ENCODE peak calls at places on chromosomes 5 and 9, in seven cellular contexts. L is H1, J is K562, K is SK-N-SH, I is HCT116, Z is HepG2, F is GM12878. U is an unnamed sample.

GRCh38 chr5:69492391-69493234 is at the start of gene OCLN:
- DNase-seq in L (peak; percentile 92), Z (peak; percentile 78), F (no peak), K (peak; percentile 85), J (no peak), I (peak; percentile 81), U (peak; percentile 95)

GRCh38 chr5:153748823-153749222 is 258.4 kb downstream of the GRIA1 start:
- DNase-seq in K (no peak), J (peak; percentile 32), I (no peak), Z (no peak), F (no peak), L (no peak), U (no peak)

GRCh38 chr5:177402271-177403043 is 2.0 kb upstream of the PFN3 start:
- DNase-seq in J (no peak), Z (no peak), F (no peak), L (peak; percentile 92), I (peak; percentile 82), K (peak; percentile 81), U (peak; percentile 93)

GRCh38 chr5:10454591-10455272 is 13.1 kb downstream of the ROPN1L start:
- DNase-seq in J (no peak), I (no peak), K (no peak), L (no peak), Z (no peak), F (no peak), U (no peak)

GRCh38 chr5:9464478-9464877 is 81.4 kb downstream of the SEMA5A start:
- DNase-seq in J (no peak), L (no peak), Z (no peak), I (no peak), F (no peak), K (no peak), U (no peak)

GRCh38 chr5:40572359-40572758 is 107.4 kb upstream of the PTGER4 start:
- DNase-seq in Z (no peak), F (no peak), K (no peak), J (no peak), I (no peak), L (no peak), U (no peak)

GRCh38 chr9:22129134-22129533 is 120.0 kb upstream of the CDKN2B start:
- DNase-seq in I (no peak), J (no peak), K (no peak), L (no peak), Z (no peak), F (no peak), U (no peak)

GRCh38 chr5:146340260-146341081 is 1.8 kb downstream of the POU4F3 start:
- DNase-seq in F (no peak), Z (peak; percentile 36), J (peak; percentile 74), K (no peak), I (no peak), L (peak; percentile 86), U (peak; percentile 80)

GRCh38 chr9:25975667-25976066 is 297.4 kb upstream of the TUSC1 start:
- DNase-seq in I (no peak), F (no peak), K (no peak), L (no peak), J (no peak), Z (no peak), U (no peak)

GRCh38 chr5:68187268-68188055 is 28.1 kb upstream of the PIK3R1 start:
- DNase-seq in Z (no peak), F (no peak), L (peak; percentile 81), K (peak; percentile 25), I (no peak), J (no peak), U (no peak)

GRCh38 chr9:129568560-129569505 is 52.1 kb downstream of the C9orf50 start:
- DNase-seq in L (peak; percentile 72), Z (peak; percentile 73), F (no peak), K (peak; percentile 90), I (no peak), J (peak; percentile 49), U (no peak)
- TF ChIP-seq JUND in L (no peak), Z (no peak), F (no peak), K (no peak), I (no peak), J (no peak), U (no peak)

GRCh38 chr5:29252390-29252789 is 1941.1 kb upstream of the CDH6 start:
- DNase-seq in Z (peak; percentile 1), K (no peak), I (no peak), L (no peak), F (no peak), J (no peak), U (no peak)
- TF ChIP-seq JUND in Z (no peak), K (no peak), I (no peak), L (no peak), F (no peak), J (no peak), U (no peak)

GRCh38 chr9:137319434-137319975 is 17.4 kb upstream of the NRARP start:
- DNase-seq in I (no peak), J (no peak), F (no peak), L (peak; percentile 46), Z (no peak), K (peak; percentile 23), U (no peak)

GRCh38 chr9:137318565-137318964 is 16.5 kb upstream of the NRARP start:
- DNase-seq in I (no peak), J (no peak), K (peak; percentile 29), L (no peak), Z (no peak), F (no peak), U (no peak)

GRCh38 chr9:137317979-137318511 is 16.0 kb upstream of the NRARP start:
- DNase-seq in I (no peak), F (no peak), L (no peak), J (no peak), K (peak; percentile 36), Z (no peak), U (no peak)

GRCh38 chr9:137319976-137320551 is 18.0 kb upstream of the NRARP start:
- DNase-seq in J (no peak), I (no peak), F (no peak), K (peak; percentile 40), L (peak; percentile 44), Z (no peak), U (no peak)

DNA sequence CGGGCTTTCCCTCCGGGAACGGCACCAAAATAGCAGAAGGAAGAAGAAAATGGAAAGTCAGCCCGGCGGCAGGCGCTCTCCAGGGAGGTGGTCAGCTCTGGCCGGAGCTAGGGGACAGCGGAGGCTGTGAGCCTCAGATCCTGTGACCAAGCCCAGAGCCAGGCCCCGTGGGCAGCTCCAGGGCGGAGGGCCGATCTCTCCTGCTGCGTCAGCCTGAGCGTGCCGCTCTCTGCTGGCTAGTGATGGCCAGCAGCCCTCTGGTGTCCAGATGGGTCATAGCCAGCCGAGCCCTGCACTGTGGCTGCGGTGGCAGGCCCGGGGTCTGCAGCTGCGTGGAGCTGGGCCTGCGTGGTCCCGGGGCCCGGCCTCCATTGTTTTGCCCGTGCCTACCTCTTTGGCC is 16.9 kb upstream of the NRARP start:
- DNase-seq in F (no peak), L (peak; percentile 67), J (peak; percentile 59), K (peak; percentile 62), I (no peak), Z (no peak), U (peak; percentile 31)
- TF ChIP-seq JUND in F (no peak), L (no peak), J (no peak), K (no peak), I (no peak), Z (no peak), U (no peak)

GRCh38 chr9:15222313-15222712 is 84.7 kb downstream of the TTC39B start:
- DNase-seq in K (no peak), Z (no peak), F (no peak), L (no peak), I (no peak), J (no peak), U (no peak)

GRCh38 chr9:15221746-15222145 is 85.3 kb downstream of the TTC39B start:
- DNase-seq in F (no peak), J (no peak), K (no peak), Z (no peak), I (no peak), L (no peak), U (no peak)

GRCh38 chr9:15220658-15221310 is 86.2 kb downstream of the TTC39B start:
- DNase-seq in L (no peak), F (no peak), Z (no peak), J (no peak), I (no peak), K (no peak), U (no peak)

GRCh38 chr9:15218994-15219393 is 88.0 kb downstream of the TTC39B start:
- DNase-seq in F (no peak), Z (no peak), K (no peak), J (no peak), L (no peak), I (no peak), U (no peak)

DNA sequence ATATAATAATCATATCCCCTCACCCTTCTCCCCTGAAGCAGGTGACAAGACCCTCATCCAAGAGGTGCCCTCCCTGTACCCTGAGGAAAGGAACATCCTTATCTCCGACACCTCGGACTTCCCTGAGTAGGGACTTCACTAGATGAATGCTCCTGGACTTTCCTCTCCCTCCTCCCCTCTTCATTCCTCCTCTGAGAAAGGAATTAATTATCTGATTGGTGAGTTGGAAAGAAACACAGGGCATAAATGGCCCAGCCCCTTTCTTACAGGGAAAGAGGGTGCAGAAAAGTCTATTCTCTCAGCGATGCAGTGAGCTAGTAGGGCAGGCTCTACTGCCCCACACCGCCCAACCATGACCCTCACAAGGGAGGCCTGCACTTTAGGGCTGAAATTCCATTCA is 87.5 kb downstream of the TTC39B start:
- DNase-seq in J (no peak), L (no peak), F (no peak), Z (no peak), K (no peak), I (no peak), U (no peak)
- TF ChIP-seq JUND in J (no peak), L (no peak), F (no peak), Z (no peak), K (no peak), I (no peak), U (no peak)

GRCh38 chr5:129377504-129377903 is 82.6 kb upstream of the ADAMTS19 start:
- DNase-seq in L (no peak), F (no peak), K (no peak), Z (no peak), J (no peak), I (no peak), U (no peak)
- TF ChIP-seq JUND in L (no peak), F (no peak), K (no peak), Z (no peak), J (no peak), I (no peak), U (no peak)

DNA sequence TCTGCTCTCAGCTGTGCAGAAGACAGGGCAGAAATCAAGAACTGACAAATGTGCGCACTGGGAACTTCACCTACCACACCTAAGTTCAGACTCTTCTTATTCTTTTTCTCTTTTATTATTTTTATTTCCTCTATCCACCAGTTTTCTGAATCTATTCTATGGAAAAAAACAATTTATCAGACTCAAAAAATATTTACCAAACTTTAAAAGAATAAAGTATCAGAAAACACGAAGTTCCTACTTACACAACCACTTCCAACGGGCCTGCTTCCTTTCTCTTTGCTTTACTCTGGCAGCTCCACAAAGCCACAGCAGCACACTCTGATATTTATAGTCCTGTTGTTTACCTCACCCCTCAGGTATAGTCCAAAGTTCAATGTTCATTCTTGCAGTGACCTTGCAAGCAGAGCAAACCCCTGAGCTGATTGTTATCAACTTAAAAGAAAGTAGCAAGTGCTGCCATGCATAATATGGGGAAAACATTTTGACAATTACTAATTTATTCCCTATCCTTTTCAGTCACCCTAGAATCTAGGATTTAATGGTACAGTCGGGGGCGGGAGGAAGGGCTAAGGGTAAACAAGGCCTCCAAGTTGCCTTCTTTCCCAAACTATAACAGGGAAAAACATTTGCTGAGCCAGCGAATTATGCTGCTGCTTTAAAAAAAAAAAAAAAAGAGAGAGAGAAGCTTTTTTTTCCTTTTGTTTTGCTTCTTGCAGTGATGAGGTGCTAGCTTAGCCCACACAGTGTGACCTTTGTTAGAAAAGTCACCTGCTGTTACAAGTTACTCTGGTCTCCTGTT is at the start of gene SELENOP:
- DNase-seq in F (peak; percentile 8), J (peak; percentile 53), L (no peak), I (peak; percentile 24), K (no peak), Z (peak; percentile 99), U (peak; percentile 96)
- TF ChIP-seq JUND in F (no peak), J (peak; percentile 81), L (peak; percentile 66), I (peak; percentile 50), K (no peak), Z (no peak), U (peak; percentile 76)